ENCODE peak calls at places on chromosomes 7 and 10, in ten cellular contexts. C, M, P, T, O, H, K, V, D and B are unnamed samples.
A peak's percentile ranks its signal among the peaks of the same experiment; 100 is the strongest.

GRCh38 chr7:50633414-50633710 is 68.2 kb upstream of the DDC start:
- DNase-seq in H (no peak), K (no peak), C (no peak), D (no peak), O (no peak), T (no peak), P (no peak), V (no peak), M (no peak), B (no peak)

GRCh38 chr7:16644987-16645592 is 464 bp downstream of the ANKMY2 start:
- DNase-seq in K (no peak), V (peak; percentile 70), D (no peak), M (no peak), T (peak; percentile 31), C (no peak), H (peak; percentile 72), O (peak; percentile 24), P (peak; percentile 75), B (no peak)

GRCh38 chr10:128714240-128714639 is 588.0 kb upstream of the MKI67 start:
- DNase-seq in C (no peak), D (no peak), K (no peak), O (no peak), P (no peak), H (no peak), M (no peak), T (no peak), V (no peak), B (no peak)

GRCh38 chr7:98357751-98358161 is 43.1 kb downstream of the BAIAP2L1 start:
- DNase-seq in H (no peak), C (no peak), V (no peak), M (peak; percentile 48), K (peak; percentile 63), T (no peak), O (no peak), P (no peak), D (peak; percentile 89), B (no peak)

GRCh38 chr10:124579003-124579384 is 117.4 kb downstream of the LHPP start:
- DNase-seq in H (peak; percentile 68), K (no peak), V (no peak), M (no peak), O (no peak), C (peak; percentile 33), T (no peak), P (no peak), D (no peak), B (no peak)

GRCh38 chr7:2015251-2015871 is 217.4 kb downstream of the MAD1L1 start:
- DNase-seq in H (peak; percentile 47), D (no peak), M (no peak), C (peak; percentile 49), P (no peak), T (no peak), K (no peak), O (no peak), V (peak; percentile 54), B (no peak)

GRCh38 chr7:27168265-27168947 is 3.1 kb upstream of the HOXA9 start:
- DNase-seq in D (no peak), K (peak; percentile 59), O (no peak), P (peak; percentile 59), V (no peak), M (peak; percentile 84), T (no peak), H (peak; percentile 90), C (peak; percentile 88), B (no peak)

GRCh38 chr7:151272410-151272809 is 23.9 kb upstream of the SMARCD3 start:
- DNase-seq in C (no peak), T (no peak), M (no peak), O (no peak), V (peak; percentile 84), H (no peak), K (no peak), D (no peak), P (no peak), B (peak; percentile 43)

GRCh38 chr7:26187380-26188290 is 12.9 kb downstream of the HNRNPA2B1 start:
- DNase-seq in C (no peak), V (no peak), O (no peak), H (no peak), K (peak; percentile 24), P (no peak), M (no peak), D (no peak), T (no peak), B (no peak)

GRCh38 chr7:122304604-122304975 is at the start of gene FEZF1:
- DNase-seq in C (no peak), V (no peak), T (no peak), H (no peak), P (peak; percentile 96), K (peak; percentile 57), M (no peak), O (no peak), D (no peak), B (no peak)

GRCh38 chr10:88114368-88114767 is 250.9 kb downstream of the PTEN start:
- DNase-seq in C (peak; percentile 58), H (peak; percentile 76), K (no peak), M (peak; percentile 51), P (peak; percentile 45), V (no peak), O (peak; percentile 52), T (no peak), D (peak; percentile 42), B (peak; percentile 57)

GRCh38 chr7:113945018-113945938 is 26.5 kb upstream of the PPP1R3A start:
- DNase-seq in P (no peak), T (no peak), D (no peak), K (no peak), H (no peak), C (no peak), V (no peak), O (no peak), M (no peak), B (peak; percentile 3)

GRCh38 chr7:101243786-101244384 is 996 bp downstream of the FIS1 start:
- DNase-seq in D (no peak), K (no peak), P (peak; percentile 87), O (no peak), M (no peak), V (no peak), T (no peak), H (no peak), C (no peak), B (peak; percentile 20)

GRCh38 chr10:131723601-131724530 is 176.9 kb upstream of the PPP2R2D start:
- DNase-seq in V (peak; percentile 45), O (no peak), P (no peak), H (peak; percentile 46), T (no peak), M (no peak), K (no peak), D (no peak), C (peak; percentile 21), B (no peak)

GRCh38 chr7:120729300-120729699 is 128.6 kb downstream of the TSPAN12 start:
- DNase-seq in K (no peak), P (no peak), D (no peak), C (no peak), T (no peak), H (no peak), O (no peak), M (no peak), V (no peak), B (no peak)

GRCh38 chr7:120724448-120724847 is 133.5 kb downstream of the TSPAN12 start:
- DNase-seq in O (no peak), D (no peak), V (no peak), P (no peak), K (no peak), T (no peak), M (no peak), C (no peak), H (no peak), B (no peak)

GRCh38 chr7:120723465-120724385 is 134.2 kb downstream of the TSPAN12 start:
- DNase-seq in K (no peak), C (no peak), M (no peak), O (no peak), H (no peak), T (no peak), V (no peak), D (no peak), P (no peak), B (no peak)

GRCh38 chr7:120731276-120731675 is 126.7 kb downstream of the TSPAN12 start:
- DNase-seq in P (no peak), M (no peak), T (no peak), K (no peak), V (no peak), C (no peak), D (no peak), O (no peak), H (no peak), B (no peak)

GRCh38 chr7:120725376-120726039 is 132.4 kb downstream of the TSPAN12 start:
- DNase-seq in M (peak; percentile 48), C (no peak), T (no peak), O (no peak), K (peak; percentile 64), V (no peak), P (peak; percentile 72), D (no peak), H (no peak), B (peak; percentile 71)
- TF ChIP-seq CTCF in M (peak; percentile 37), C (peak; percentile 55), T (peak; percentile 35), O (peak; percentile 36), K (peak; percentile 79), V (no peak), P (peak; percentile 84), D (peak; percentile 70), H (peak; percentile 50), B (peak; percentile 67)

DNA sequence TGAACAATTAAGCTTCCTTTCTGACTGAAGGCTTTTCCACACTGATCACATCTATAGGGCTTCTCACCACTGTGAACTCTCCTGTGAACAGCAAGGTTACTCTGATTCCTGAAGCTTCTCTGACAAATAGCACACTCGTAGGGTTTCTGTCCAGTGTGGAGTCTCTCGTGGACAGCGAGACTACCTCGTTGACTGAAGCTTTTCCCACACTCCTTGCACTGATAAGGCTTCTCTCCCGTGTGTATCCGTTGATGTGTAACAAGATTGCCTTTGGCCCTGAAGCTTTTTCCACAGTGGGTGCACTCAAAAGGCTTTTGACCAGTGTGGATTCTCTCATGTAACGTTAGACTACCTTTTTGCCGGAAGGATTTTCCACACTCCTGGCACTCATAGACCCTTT is 4.4 kb downstream of the ZNF32 start:
- DNase-seq in D (no peak), T (no peak), V (no peak), H (no peak), C (no peak), M (no peak), K (no peak), P (no peak), O (no peak), B (no peak)
- H3K9me3 ChIP-seq in D (peaks cover 64% of the 10 kb centered on the region), T (peaks cover 78% of the 10 kb centered on the region), V (peaks cover 55% of the 10 kb centered on the region), H (peaks cover 7% of the 10 kb centered on the region), C (peaks cover 58% of the 10 kb centered on the region), M (peaks cover 12% of the 10 kb centered on the region), K (peaks cover 45% of the 10 kb centered on the region), P (peaks cover 54% of the 10 kb centered on the region), O (no peaks in the 10 kb centered on the region), B (peaks cover 2% of the 10 kb centered on the region)

GRCh38 chr10:115171392-115171960 is 78.3 kb downstream of the ATRNL1 start:
- DNase-seq in M (peak; percentile 16), K (peak; percentile 28), O (no peak), D (no peak), C (no peak), T (no peak), P (peak; percentile 3), H (no peak), V (no peak), B (peak; percentile 15)
- TF ChIP-seq CTCF in M (peak; percentile 19), K (peak; percentile 49), O (no peak), D (peak; percentile 48), C (peak; percentile 35), T (no peak), P (peak; percentile 68), H (peak; percentile 24), V (no peak), B (peak; percentile 35)

DNA sequence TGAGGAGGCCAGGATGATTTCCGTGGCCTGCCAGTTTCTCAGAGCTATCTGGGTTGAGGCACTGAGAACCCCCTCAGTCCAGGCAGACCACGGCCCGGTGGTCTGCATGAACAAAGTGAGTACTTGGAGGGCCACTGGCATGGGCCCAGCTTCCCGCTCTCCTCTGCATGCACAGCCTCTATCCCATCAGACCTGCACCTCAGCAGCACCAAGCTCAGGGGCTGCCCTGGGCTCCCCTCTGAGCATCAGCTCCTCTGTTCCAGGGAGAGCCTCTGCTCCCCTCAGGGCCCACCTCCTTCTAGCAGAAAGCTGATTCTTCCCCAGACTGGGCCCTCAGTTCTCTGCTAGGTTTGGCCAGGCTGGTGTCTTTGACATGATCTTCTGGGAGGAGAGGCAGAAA is 469.9 kb downstream of the DNAJB6 start:
- DNase-seq in T (no peak), P (no peak), M (no peak), V (no peak), D (no peak), H (no peak), K (no peak), O (no peak), C (peak; percentile 29), B (no peak)
- H3K9me3 ChIP-seq in T (peaks cover 56% of the 10 kb centered on the region), P (peaks cover 5% of the 10 kb centered on the region), M (peaks cover 3% of the 10 kb centered on the region), V (no peaks in the 10 kb centered on the region), D (peaks cover 5% of the 10 kb centered on the region), H (no peaks in the 10 kb centered on the region), K (no peaks in the 10 kb centered on the region), O (no peaks in the 10 kb centered on the region), C (no peaks in the 10 kb centered on the region), B (no peaks in the 10 kb centered on the region)